ENCODE peak calls at places on chromosomes 16 and 17, in ten cellular contexts. Q, B, C, N, A, W, J, I, G and O are unnamed samples.

GRCh38 chr17:61139219-61139618 is 260.4 kb upstream of the TBX2 start:
- DNase-seq in W (peak), I (peak), J (no peak), A (no peak), Q (peak), G (peak), N (peak), C (peak), B (no peak), O (peak)

GRCh38 chr16:83040174-83040573 is 413.4 kb downstream of the CDH13 start:
- DNase-seq in A (no peak), C (no peak), J (no peak), Q (no peak), B (no peak), N (no peak), I (no peak), W (no peak), G (no peak), O (no peak)

GRCh38 chr16:56279132-56279531 is 87.8 kb downstream of the GNAO1 start:
- DNase-seq in B (no peak), C (peak), J (no peak), N (no peak), I (no peak), A (no peak), Q (peak), G (no peak), W (no peak), O (peak)

GRCh38 chr17:44976198-44976597 is 8.1 kb upstream of the C1QL1 start:
- DNase-seq in J (no peak), C (no peak), B (no peak), A (no peak), I (no peak), G (no peak), Q (no peak), N (no peak), W (no peak), O (no peak)

GRCh38 chr17:68613739-68614298 is 12.7 kb upstream of the FAM20A start:
- DNase-seq in B (no peak), N (peak), A (peak), Q (no peak), I (no peak), G (peak), C (no peak), W (peak), J (peak), O (no peak)

GRCh38 chr17:76134911-76135809 is 5.9 kb downstream of the FOXJ1 start:
- DNase-seq in W (no peak), B (no peak), Q (no peak), A (no peak), C (no peak), J (no peak), I (no peak), G (no peak), N (no peak), O (no peak)

GRCh38 chr17:45146166-45146565 is 2.1 kb upstream of the HEXIM1 start:
- DNase-seq in I (no peak), N (no peak), G (no peak), Q (no peak), A (no peak), C (no peak), W (no peak), J (no peak), B (no peak), O (no peak)

GRCh38 chr17:69947027-69947759 is 127.8 kb upstream of the KCNJ16 start:
- DNase-seq in N (no peak), G (no peak), C (no peak), J (no peak), I (no peak), B (no peak), Q (no peak), W (no peak), A (no peak), O (no peak)

GRCh38 chr17:75262112-75262606 is 480 bp downstream of the MRPS7 start:
- DNase-seq in J (peak), A (no peak), B (no peak), N (no peak), W (peak), C (no peak), Q (no peak), G (no peak), I (no peak), O (no peak)

GRCh38 chr16:3017806-3018506 is at the start of gene CLDN6:
- DNase-seq in G (no peak), J (no peak), N (no peak), C (no peak), Q (peak), W (no peak), B (no peak), A (no peak), I (no peak), O (no peak)

GRCh38 chr17:75551276-75551675 is 25.8 kb downstream of the LLGL2 start:
- DNase-seq in Q (no peak), A (no peak), W (no peak), N (no peak), C (no peak), I (no peak), J (no peak), G (no peak), B (no peak), O (no peak)

GRCh38 chr16:2716101-2716885 is 3.7 kb downstream of the PRSS27 start:
- DNase-seq in C (no peak), A (no peak), Q (no peak), I (no peak), J (no peak), W (no peak), B (no peak), N (no peak), G (no peak), O (no peak)

GRCh38 chr16:84763629-84764028 is 56.2 kb upstream of the CRISPLD2 start:
- DNase-seq in N (no peak), A (no peak), G (no peak), C (no peak), Q (no peak), J (no peak), W (no peak), B (no peak), I (no peak), O (no peak)

GRCh38 chr16:27326738-27327585 is 13.2 kb downstream of the IL4R start:
- DNase-seq in N (peak), G (no peak), A (no peak), W (peak), I (peak), B (peak), J (peak), Q (peak), C (peak), O (no peak)

GRCh38 chr17:81576621-81577277 is 24.6 kb upstream of the FAAP100 start:
- DNase-seq in G (peak), W (peak), I (peak), C (no peak), N (peak), J (peak), Q (no peak), A (no peak), B (peak), O (no peak)

GRCh38 chr17:42313773-42314566 is 25.7 kb downstream of the STAT5A start:
- DNase-seq in C (no peak), Q (peak), W (no peak), I (no peak), N (no peak), J (no peak), G (no peak), A (no peak), B (no peak), O (no peak)

GRCh38 chr16:66367968-66368891 is 1.7 kb downstream of the CDH5 start:
- DNase-seq in G (no peak), A (no peak), I (no peak), Q (no peak), W (no peak), B (no peak), J (no peak), N (no peak), C (no peak), O (no peak)

GRCh38 chr16:2819939-2820835 is 3.1 kb downstream of the PRSS21 start:
- DNase-seq in B (no peak), W (no peak), A (no peak), I (peak), J (no peak), C (no peak), Q (no peak), G (no peak), N (no peak), O (no peak)

GRCh38 chr16:63890072-63890471 is 1231.8 kb downstream of the CDH11 start:
- DNase-seq in Q (no peak), N (peak), A (no peak), W (no peak), J (no peak), G (no peak), C (no peak), B (no peak), I (peak), O (no peak)

GRCh38 chr17:55005520-55005919 is 37.0 kb downstream of the STXBP4 start:
- DNase-seq in I (peak), B (no peak), J (peak), N (no peak), G (no peak), Q (no peak), C (no peak), W (no peak), A (no peak), O (no peak)

GRCh38 chr17:48294193-48294909 is 135.7 kb downstream of the SKAP1 start:
- DNase-seq in W (no peak), N (no peak), C (no peak), G (no peak), B (no peak), A (no peak), I (no peak), J (no peak), Q (no peak), O (peak)

GRCh38 chr17:78599419-78599818 is 22.2 kb upstream of the DNAH17 start:
- DNase-seq in W (no peak), Q (no peak), C (no peak), I (no peak), J (no peak), N (no peak), B (no peak), G (no peak), A (no peak), O (no peak)

GRCh38 chr16:80599466-80599865 is 58.7 kb downstream of the DYNLRB2 start:
- DNase-seq in W (peak), C (no peak), I (peak), A (no peak), G (no peak), Q (no peak), B (no peak), N (no peak), J (peak), O (no peak)

GRCh38 chr16:86611517-86611840 is 33.1 kb downstream of the FOXL1 start:
- DNase-seq in N (no peak), C (no peak), A (no peak), I (no peak), Q (no peak), W (peak), B (no peak), J (no peak), G (no peak), O (no peak)

GRCh38 chr17:59377410-59377809 is 46.0 kb downstream of the YPEL2 start:
- DNase-seq in W (no peak), B (no peak), A (no peak), J (no peak), Q (no peak), G (no peak), N (no peak), I (peak), C (no peak), O (no peak)

GRCh38 chr16:20906225-20906870 is 5.8 kb downstream of the LYRM1 start:
- DNase-seq in A (no peak), B (no peak), N (peak), W (peak), J (peak), C (no peak), G (peak), I (peak), Q (no peak), O (no peak)

GRCh38 chr17:18361837-18362380 is 1.4 kb downstream of the SHMT1 start:
- DNase-seq in C (no peak), B (no peak), I (no peak), W (no peak), N (no peak), J (no peak), G (no peak), A (no peak), Q (no peak), O (no peak)

GRCh38 chr17:18156976-18157280 is 26.7 kb upstream of the ALKBH5 start:
- DNase-seq in C (no peak), A (no peak), J (no peak), B (no peak), Q (no peak), N (no peak), I (no peak), G (no peak), W (no peak), O (no peak)